ENCODE peak calls at places on chromosome 6, in four cellular contexts. V is HL-60, F is HepG2, U is HCT116. A is an unnamed sample.
A peak's percentile ranks its signal among the peaks of the same experiment; 100 is the strongest.

GRCh38 chr6:97563529-97563928 is 280.5 kb upstream of the MMS22L start:
- DNase-seq in V (no peak), F (no peak), U (no peak), A (no peak)

GRCh38 chr6:38152620-38153019 is 333.1 kb downstream of the ZFAND3 start:
- DNase-seq in V (no peak), F (no peak), U (no peak), A (no peak)

GRCh38 chr6:20921533-20921932 is 387.3 kb downstream of the CDKAL1 start:
- DNase-seq in V (no peak), F (no peak), U (no peak), A (no peak)

GRCh38 chr6:120290964-120291363 is 941.4 kb upstream of the MAN1A1 start:
- DNase-seq in V (no peak), F (no peak), U (no peak), A (no peak)

GRCh38 chr6:113854531-113855499 is 2.3 kb upstream of the MARCKS start:
- DNase-seq in V (no peak), F (peak; percentile 44), U (no peak), A (peak; percentile 58)

GRCh38 chr6:100203391-100203790 is 209.4 kb upstream of the MCHR2 start:
- DNase-seq in V (peak; percentile 14), F (no peak), U (peak; percentile 53), A (no peak)

GRCh38 chr6:117034547-117034946 is 157.5 kb downstream of the RFX6 start:
- DNase-seq in V (no peak), F (no peak), U (no peak), A (no peak)

GRCh38 chr6:142728910-142729481 is 216.0 kb downstream of the HIVEP2 start:
- DNase-seq in V (peak; percentile 67), F (no peak), U (no peak), A (no peak)

GRCh38 chr6:137631323-137631722 is 137.1 kb upstream of the OLIG3 start:
- DNase-seq in V (no peak), F (no peak), U (no peak), A (no peak)

GRCh38 chr6:89272611-89273010 is 42.5 kb downstream of the GABRR2 start:
- DNase-seq in V (no peak), F (no peak), U (no peak), A (no peak)

GRCh38 chr6:12483712-12484111 is 193.6 kb downstream of the EDN1 start:
- DNase-seq in V (no peak), F (no peak), U (peak; percentile 77), A (no peak)

DNA sequence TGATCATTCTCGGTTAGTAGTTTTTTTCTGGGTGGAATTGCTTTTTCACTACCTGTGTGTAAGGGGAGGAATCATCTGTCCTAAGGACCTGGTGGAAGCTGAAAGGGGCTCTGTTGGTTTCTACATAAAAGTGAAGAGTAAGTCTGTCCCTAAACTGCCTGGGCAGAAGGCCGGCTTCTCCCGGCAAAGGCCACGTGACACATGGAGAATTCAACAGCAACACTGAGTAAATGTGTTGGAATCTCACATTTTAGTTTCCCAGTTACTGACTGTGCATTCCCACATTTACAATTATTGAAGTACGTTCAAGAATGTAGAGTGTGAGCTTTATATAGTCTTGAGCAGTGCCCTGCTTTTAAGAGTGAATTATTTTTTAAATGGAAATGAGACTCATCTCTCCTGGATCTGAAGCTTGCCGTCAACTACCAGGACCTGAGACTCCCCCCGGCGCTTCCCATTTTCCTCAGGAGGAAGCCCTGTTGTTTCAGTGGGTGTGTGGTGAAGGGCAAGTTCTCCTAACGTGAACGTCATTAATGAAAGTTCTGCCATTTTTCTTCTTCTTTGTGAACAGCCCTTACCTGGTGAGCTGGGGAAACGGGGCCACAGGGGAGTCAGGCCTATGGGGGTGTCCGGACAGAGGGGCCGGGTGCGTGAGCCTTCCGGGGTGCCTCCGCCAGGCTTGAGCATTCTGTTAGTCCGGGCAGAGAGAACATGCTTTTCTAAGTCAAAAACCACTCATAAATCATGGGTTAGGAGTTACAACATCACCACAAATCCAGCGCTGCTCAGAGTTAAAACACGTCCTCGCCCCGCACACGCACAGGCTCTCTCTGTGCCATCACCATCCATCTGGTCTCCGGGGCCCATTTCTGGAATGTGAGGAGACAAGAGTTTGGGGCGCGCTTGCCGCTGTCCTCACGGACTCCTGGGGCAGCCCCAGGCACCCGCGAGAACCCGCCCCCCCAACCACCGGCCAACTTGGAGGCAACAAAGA is 56.6 kb upstream of the SMOC2 start:
- DNase-seq in V (no peak), F (no peak), U (no peak), A (no peak)
- TF ChIP-seq POLR2AphosphoS5 in V (no peak), F (no peak), U (no peak), A (no peak)

DNA sequence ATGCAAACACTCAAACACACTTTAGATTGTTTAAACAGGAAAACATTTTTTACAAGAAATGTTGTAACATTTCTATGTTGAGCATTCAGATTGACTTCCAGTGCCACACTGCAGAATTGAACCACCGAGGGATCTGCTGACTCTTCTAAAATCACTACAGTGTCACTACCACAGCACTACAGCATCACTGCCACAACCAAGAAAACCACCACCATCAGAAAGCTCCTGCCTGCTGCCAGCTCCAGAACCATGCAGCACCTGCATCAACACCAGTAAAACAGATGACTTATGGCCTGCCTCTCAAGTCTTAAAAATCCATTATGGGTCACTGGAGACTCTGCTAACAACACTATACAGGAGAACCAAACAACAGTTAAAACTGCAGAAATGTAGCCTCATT is 25.4 kb upstream of the BTN3A2 start:
- DNase-seq in V (no peak), F (no peak), U (no peak), A (no peak)
- TF ChIP-seq CTCF in V (no peak), F (no peak), U (no peak), A (no peak)

DNA sequence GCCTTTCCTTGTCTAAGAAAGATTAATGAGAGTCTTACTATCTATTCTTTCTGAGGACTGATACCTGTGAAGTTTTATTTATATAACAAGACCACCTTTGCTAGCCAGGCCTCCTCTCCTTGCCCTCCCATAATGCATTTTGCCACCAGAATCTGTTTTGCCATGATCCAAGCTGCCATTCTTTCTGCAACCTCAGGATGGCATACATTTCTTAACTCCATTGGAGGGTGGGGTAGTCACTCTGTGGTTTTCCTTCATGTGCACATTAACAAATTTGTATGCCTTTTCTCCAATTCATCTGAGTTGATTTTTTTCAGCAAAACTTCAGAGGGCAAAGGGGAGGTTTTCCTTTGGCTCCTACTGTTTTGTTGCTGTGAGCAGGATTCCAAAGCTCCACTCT is 26.4 kb upstream of the ENPP4 start:
- DNase-seq in V (no peak), F (no peak), U (no peak), A (no peak)
- TF ChIP-seq POLR2AphosphoS5 in V (no peak), F (no peak), U (no peak), A (no peak)

GRCh38 chr6:33779305-33779704 is 9.6 kb downstream of the LEMD2 start:
- DNase-seq in V (no peak), F (no peak), U (no peak), A (no peak)
- TF ChIP-seq CTCF in V (no peak), F (peak; percentile 11), U (no peak), A (no peak)

GRCh38 chr6:34531580-34532201 is 24.4 kb downstream of the SPDEF start:
- DNase-seq in V (no peak), F (no peak), U (peak; percentile 19), A (peak; percentile 79)
- TF ChIP-seq POLR2AphosphoS5 in V (no peak), F (no peak), U (no peak), A (no peak)